ENCODE peak calls at places on chromosome 12, in nine cellular contexts. Z is AML-193; N is NCI-H2081; P is ACHN; D is activated naive CD4-positive, alpha-beta T cell treated with Interleukin-2 at 50 U/mL for 16 hours; R is NCI-H69; T is stimulated activated CD4-positive, alpha-beta T cell treated with anti-CD3 and anti-CD28 coated beads, Interleukin-1b, Interleukin-23, amount 100 ng/mL, for 1 hour; S is pons; C is progenitor cell of endocrine pancreas. L is an unnamed sample.

GRCh38 chr12:47870175-47870781 is 34.5 kb downstream of the VDR start:
- DNase-seq in P (peak), N (no peak), C (no peak), S (no peak), T (no peak), D (no peak), R (peak), Z (peak), L (peak)

GRCh38 chr12:2239376-2240010 is 186.7 kb downstream of the CACNA1C start:
- DNase-seq in R (peak), S (no peak), N (no peak), D (no peak), T (no peak), C (no peak), P (no peak), Z (no peak), L (no peak)

GRCh38 chr12:105485321-105485910 is 154.9 kb downstream of the C12orf75 start:
- DNase-seq in N (no peak), S (peak), Z (no peak), T (no peak), C (no peak), D (no peak), P (peak), R (no peak), L (no peak)

GRCh38 chr12:106127289-106128126 is 11.2 kb downstream of the NUAK1 start:
- DNase-seq in N (no peak), C (no peak), D (no peak), R (peak), P (peak), Z (no peak), S (no peak), T (no peak), L (no peak)

GRCh38 chr12:86230516-86231146 is 25.6 kb downstream of the MGAT4C start:
- DNase-seq in S (no peak), D (no peak), N (no peak), R (peak), T (no peak), P (peak), C (no peak), Z (no peak), L (no peak)

GRCh38 chr12:117279606-117280005 is 81.8 kb downstream of the NOS1 start:
- DNase-seq in R (peak), N (no peak), P (no peak), T (no peak), C (no peak), D (no peak), S (no peak), Z (no peak), L (no peak)

GRCh38 chr12:96195845-96196451 is 1.8 kb downstream of the ELK3 start:
- DNase-seq in Z (peak), P (peak), R (peak), T (no peak), C (no peak), N (no peak), D (peak), S (no peak), L (peak)

GRCh38 chr12:754238-754816 is 1.9 kb downstream of the WNK1 start:
- DNase-seq in R (peak), P (peak), D (no peak), T (no peak), C (no peak), S (peak), Z (no peak), N (no peak), L (peak)

GRCh38 chr12:132140501-132140900 is 3.6 kb downstream of the DDX51 start:
- DNase-seq in N (no peak), Z (no peak), T (no peak), S (no peak), D (no peak), P (no peak), R (no peak), C (no peak), L (no peak)

GRCh38 chr12:94263011-94263786 is 114.8 kb downstream of the PLXNC1 start:
- DNase-seq in Z (peak), S (peak), T (peak), P (no peak), N (no peak), C (no peak), R (no peak), D (peak), L (no peak)

GRCh38 chr12:41223600-41223999 is 35.5 kb downstream of the PDZRN4 start:
- DNase-seq in D (no peak), T (no peak), N (no peak), C (no peak), P (no peak), R (no peak), Z (no peak), S (no peak), L (no peak)

GRCh38 chr12:49189731-49190314 is 943 bp upstream of the TUBA1A start:
- DNase-seq in C (no peak), S (peak), D (no peak), Z (no peak), N (peak), R (peak), T (no peak), P (no peak), L (no peak)

L was measured in WERI-Rb-1.